ENCODE peak calls at places on chromosomes 12 and 14, in five cellular contexts. F, V, T, M and I are unnamed samples.

GRCh38 chr12:12686925-12687324 is 9.1 kb downstream of the GPR19 start:
- DNase-seq in T (no peak), M (peak; percentile 31), V (no peak), F (no peak), I (no peak)

GRCh38 chr14:23055147-23055550 is 2.2 kb downstream of the CDH24 start:
- DNase-seq in F (no peak), M (no peak), T (no peak), V (no peak), I (no peak)

GRCh38 chr12:110780448-110780847 is 37.8 kb upstream of the PPP1CC start:
- DNase-seq in V (no peak), F (no peak), M (no peak), T (no peak), I (no peak)

GRCh38 chr12:78396538-78396937 is 468.0 kb upstream of the SYT1 start:
- DNase-seq in V (no peak), M (no peak), F (no peak), T (no peak), I (no peak)

GRCh38 chr12:59834659-59835474 is 239.0 kb downstream of the SLC16A7 start:
- DNase-seq in F (no peak), V (peak; percentile 31), M (peak; percentile 15), T (no peak), I (no peak)

GRCh38 chr14:31700282-31701074 is 139.3 kb downstream of the NUBPL start:
- DNase-seq in V (no peak), T (no peak), F (no peak), M (no peak), I (no peak)

GRCh38 chr12:100324498-100324897 is 32.4 kb upstream of the SLC17A8 start:
- DNase-seq in F (no peak), T (no peak), V (no peak), M (no peak), I (no peak)

GRCh38 chr14:99879401-99880295 is 86.4 kb downstream of the EML1 start:
- DNase-seq in F (no peak), T (no peak), V (no peak), M (peak; percentile 85), I (peak; percentile 28)

GRCh38 chr12:108477881-108478259 is 37.2 kb upstream of the FICD start:
- DNase-seq in T (no peak), M (no peak), V (no peak), F (no peak), I (no peak)

GRCh38 chr14:61065671-61066070 is 84.6 kb downstream of the SLC38A6 start:
- DNase-seq in V (no peak), M (no peak), T (no peak), F (no peak), I (no peak)

GRCh38 chr14:61064866-61065265 is 83.8 kb downstream of the SLC38A6 start:
- DNase-seq in M (no peak), T (no peak), V (no peak), F (no peak), I (no peak)

GRCh38 chr14:61063461-61063860 is 82.4 kb downstream of the SLC38A6 start:
- DNase-seq in F (no peak), V (no peak), T (no peak), M (no peak), I (no peak)

DNA sequence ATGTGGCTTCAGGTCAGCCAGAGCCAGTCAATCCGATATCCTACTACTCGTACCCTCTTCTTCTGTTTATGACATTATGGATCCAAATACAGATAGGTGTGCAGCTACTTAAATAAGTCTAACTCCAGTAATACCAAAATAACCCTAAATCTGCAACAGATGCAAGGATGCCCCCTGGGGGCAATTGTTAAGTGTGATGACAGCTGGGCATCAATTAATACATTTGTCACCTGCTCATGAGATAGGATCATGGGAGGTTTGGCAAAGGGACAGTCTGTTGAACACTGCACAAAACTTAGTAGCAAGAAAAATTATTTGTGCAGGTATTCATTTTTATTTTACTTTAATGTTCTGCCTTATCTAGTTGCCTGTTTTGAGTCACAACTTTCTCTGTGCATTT is 83.2 kb downstream of the SLC38A6 start:
- DNase-seq in T (no peak), V (no peak), F (no peak), M (no peak), I (no peak)
- H2AFZ ChIP-seq in T (no peak overlapping the region), V (no peak overlapping the region), F (no peak overlapping the region), M (no peak overlapping the region), I (no peak overlapping the region)

DNA sequence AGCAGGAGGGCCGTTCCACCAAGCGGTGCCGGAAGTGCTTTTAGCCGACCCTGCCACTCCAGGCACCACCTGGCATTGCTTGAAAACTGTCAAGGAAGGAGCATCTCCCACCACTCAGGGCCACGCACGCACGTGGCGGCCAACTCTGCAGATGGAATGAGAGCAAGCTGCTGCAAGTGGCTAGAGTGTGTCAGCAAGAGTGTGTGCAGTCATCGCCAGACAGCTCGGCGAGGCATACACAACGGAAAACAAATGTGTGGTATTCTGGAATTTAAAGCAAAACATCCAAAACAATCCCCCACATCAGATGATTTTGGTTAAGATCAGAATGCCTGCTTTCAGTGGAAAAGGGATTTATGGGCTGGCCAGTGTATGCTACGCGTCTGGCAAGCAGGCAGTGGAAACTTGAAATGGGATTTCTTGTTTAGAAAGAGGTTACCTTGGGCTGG is 11.2 kb downstream of the CD9 start:
- DNase-seq in F (no peak), V (no peak), M (peak; percentile 95), T (peak; percentile 26), I (no peak)
- TF ChIP-seq CTCF in F (no peak), V (no peak), M (no peak), T (no peak), I (no peak)

GRCh38 chr12:107027304-107028053 is 40.5 kb upstream of the MTERF2 start:
- DNase-seq in M (peak; percentile 95), F (no peak), V (no peak), T (peak; percentile 99), I (peak; percentile 91)
- H3K4me1 ChIP-seq in M (peaks cover 5% of the 10 kb centered on the region), F (no peaks in the 10 kb centered on the region), V (peaks cover 3% of the 10 kb centered on the region), T (peaks cover 51% of the 10 kb centered on the region), I (peaks cover 14% of the 10 kb centered on the region)

GRCh38 chr14:93880025-93880820 is 46.9 kb upstream of the FAM181A start:
- DNase-seq in V (no peak), T (no peak), M (peak; percentile 2), F (no peak), I (no peak)
- H2AFZ ChIP-seq in V (no peak overlapping the region), T (no peak overlapping the region), M (no peak overlapping the region), F (no peak overlapping the region), I (no peak overlapping the region)

GRCh38 chr12:30269491-30269890 is 426.2 kb downstream of the IPO8 start:
- DNase-seq in T (no peak), M (peak; percentile 23), F (no peak), V (no peak), I (no peak)
- TF ChIP-seq CTCF in T (no peak), M (no peak), F (no peak), V (no peak), I (no peak)

DNA sequence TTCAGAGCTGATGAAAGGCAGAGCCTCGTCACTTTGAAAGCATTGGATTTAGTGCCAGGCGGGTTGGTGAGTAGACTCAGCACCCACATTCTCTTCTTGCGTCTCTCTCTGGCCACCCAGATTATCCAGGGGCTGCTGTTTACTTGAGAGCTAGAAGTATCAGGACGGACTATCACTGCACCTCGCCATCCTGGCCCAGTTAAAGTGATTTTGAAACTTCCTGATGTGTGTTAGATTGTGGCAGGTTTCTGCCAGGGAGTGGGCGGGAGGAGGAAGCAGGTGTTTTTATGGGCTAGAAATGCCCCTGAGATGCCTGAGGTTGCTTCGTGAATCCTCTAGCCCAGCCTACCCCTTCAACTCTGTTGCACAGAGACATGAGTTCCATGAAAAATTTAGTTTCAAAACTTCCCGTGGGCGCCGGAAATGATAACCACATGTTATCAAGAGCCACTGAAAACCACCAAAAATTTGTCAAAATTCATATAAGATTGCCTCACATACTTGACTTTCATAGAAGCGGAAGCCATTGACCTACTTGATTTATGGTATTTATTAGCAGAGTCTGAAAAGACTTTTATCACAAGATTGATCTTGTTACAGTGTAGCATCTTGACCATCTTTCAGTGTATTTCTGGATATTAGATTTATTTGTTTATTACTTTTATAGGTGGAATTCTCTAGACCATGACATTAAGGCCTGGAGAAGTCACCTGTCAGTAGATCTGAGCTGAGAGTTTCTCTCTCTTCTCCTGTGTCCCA is 466.0 kb downstream of the RAD51B start:
- DNase-seq in T (no peak), M (peak; percentile 14), V (no peak), F (no peak), I (no peak)
- H3K4me1 ChIP-seq in T (peaks cover 4% of the 10 kb centered on the region), M (no peaks in the 10 kb centered on the region), V (peaks cover 29% of the 10 kb centered on the region), F (no peaks in the 10 kb centered on the region), I (no peaks in the 10 kb centered on the region)